ENCODE peak calls at places on chromosomes 13 and 19, in ten cellular contexts. L is A549, O is tibial nerve, R is transverse colon, I is K562, V is ovary, C is stomach, J is H1, S is sigmoid colon, G is HepG2. T is an unnamed sample.

GRCh38 chr13:99980201-99981114 is 1.1 kb upstream of the ZIC2 start:
- DNase-seq in L (no peak), O (no peak), R (peak; percentile 69), I (peak; percentile 85), V (peak; percentile 70), C (peak; percentile 69), J (peak; percentile 85), S (no peak), G (no peak), T (peak; percentile 42)

GRCh38 chr19:3370214-3370720 is 3.9 kb downstream of the NFIC start:
- DNase-seq in L (no peak), O (no peak), R (no peak), I (no peak), V (peak; percentile 74), C (no peak), J (no peak), S (peak; percentile 83), G (no peak), T (no peak)

GRCh38 chr13:40210865-40211585 is 455.4 kb downstream of the FOXO1 start:
- DNase-seq in L (no peak), O (no peak), R (no peak), I (no peak), V (no peak), C (no peak), J (no peak), S (no peak), G (no peak), T (no peak)

GRCh38 chr13:42996584-42996983 is 4.5 kb upstream of the EPSTI1 start:
- DNase-seq in L (peak; percentile 30), O (no peak), R (no peak), I (no peak), V (no peak), C (no peak), J (no peak), S (no peak), G (peak; percentile 9), T (no peak)

GRCh38 chr19:1032264-1032867 is 6.0 kb downstream of the CNN2 start:
- DNase-seq in L (no peak), O (no peak), R (no peak), I (no peak), V (no peak), C (no peak), J (no peak), S (no peak), G (no peak), T (no peak)

GRCh38 chr19:4983346-4984105 is 14.6 kb downstream of the KDM4B start:
- DNase-seq in L (no peak), O (no peak), R (no peak), I (no peak), V (peak; percentile 34), C (no peak), J (no peak), S (no peak), G (no peak), T (no peak)

GRCh38 chr19:29587518-29587986 is 18.5 kb upstream of the POP4 start:
- DNase-seq in L (no peak), O (no peak), R (peak; percentile 19), I (no peak), V (no peak), C (no peak), J (no peak), S (no peak), G (no peak), T (no peak)

GRCh38 chr13:109371066-109371465 is 415.3 kb downstream of the IRS2 start:
- DNase-seq in L (no peak), O (no peak), R (no peak), I (no peak), V (no peak), C (no peak), J (no peak), S (no peak), G (no peak), T (no peak)

GRCh38 chr13:30346159-30346788 is 38.9 kb upstream of the KATNAL1 start:
- DNase-seq in L (no peak), O (no peak), R (peak; percentile 75), I (no peak), V (no peak), C (peak; percentile 59), J (no peak), S (no peak), G (no peak), T (no peak)

GRCh38 chr19:19817357-19817756 is 4.2 kb downstream of the ZNF506 start:
- DNase-seq in L (no peak), O (no peak), R (no peak), I (no peak), V (no peak), C (no peak), J (no peak), S (no peak), G (no peak), T (no peak)

GRCh38 chr19:7456964-7457541 is 31.8 kb downstream of the PEX11G start:
- DNase-seq in L (no peak), O (no peak), R (no peak), I (no peak), V (no peak), C (no peak), J (no peak), S (no peak), G (no peak), T (no peak)

GRCh38 chr13:66933527-66933926 is 296.6 kb downstream of the PCDH9 start:
- DNase-seq in L (no peak), O (no peak), R (no peak), I (no peak), V (no peak), C (no peak), J (no peak), S (no peak), G (no peak), T (no peak)

GRCh38 chr13:66937423-66937822 is 292.7 kb downstream of the PCDH9 start:
- DNase-seq in L (no peak), O (no peak), R (no peak), I (peak; percentile 16), V (no peak), C (no peak), J (no peak), S (no peak), G (no peak), T (no peak)

DNA sequence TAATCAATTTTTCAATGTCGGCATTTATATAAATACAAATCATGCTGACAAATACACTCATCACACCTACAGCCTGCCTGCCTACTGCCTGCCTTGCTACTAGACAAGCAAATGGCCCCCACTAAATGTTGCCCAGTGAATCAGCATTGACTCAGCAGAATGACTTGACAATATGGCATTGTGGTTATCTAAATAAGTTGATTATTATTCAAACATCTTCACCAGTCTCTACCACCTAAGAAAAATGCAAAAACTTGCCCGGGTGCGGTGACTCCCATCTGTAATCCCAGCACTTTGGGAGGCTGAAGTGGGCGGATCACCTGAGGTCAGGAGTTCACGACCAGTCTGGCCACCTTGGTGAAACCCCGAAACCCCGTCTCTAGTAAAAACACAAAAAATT is 296.1 kb downstream of the PCDH9 start:
- DNase-seq in L (peak; percentile 15), O (no peak), R (no peak), I (peak; percentile 57), V (no peak), C (no peak), J (no peak), S (no peak), G (no peak), T (no peak)
- TF ChIP-seq EP300 in L (peak; percentile 41), O (no peak), R (no peak), I (no peak), V (no peak), C (no peak), J (no peak), S (no peak), G (no peak), T (no peak)

GRCh38 chr19:37009871-37010270 is 68.4 kb upstream of the ZNF420 start:
- DNase-seq in L (no peak), O (no peak), R (no peak), I (no peak), V (no peak), C (no peak), J (no peak), S (no peak), G (no peak), T (no peak)
- TF ChIP-seq CTCF in L (no peak), O (no peak), R (no peak), I (no peak), V (no peak), C (no peak), J (no peak), S (no peak), G (no peak), T (no peak)

GRCh38 chr13:33542309-33543088 is 256.9 kb upstream of the STARD13 start:
- DNase-seq in L (peak; percentile 73), O (peak; percentile 96), R (peak; percentile 99), I (peak; percentile 93), V (peak; percentile 100), C (peak; percentile 99), J (peak; percentile 95), S (peak; percentile 99), G (peak; percentile 96), T (peak; percentile 98)
- TF ChIP-seq POLR2A in L (peak; percentile 30), O (peak; percentile 90), R (peak; percentile 64), I (peak; percentile 67), V (peak; percentile 62), C (peak; percentile 28), J (peak; percentile 55), S (peak; percentile 54), G (peak; percentile 57), T (peak; percentile 49)

GRCh38 chr13:51156666-51157065 is 45.6 kb upstream of the C13orf42 start:
- DNase-seq in L (no peak), O (no peak), R (no peak), I (no peak), V (no peak), C (no peak), J (peak; percentile 37), S (no peak), G (no peak), T (no peak)

GRCh38 chr13:51153527-51153926 is 42.5 kb upstream of the C13orf42 start:
- DNase-seq in L (no peak), O (no peak), R (no peak), I (no peak), V (no peak), C (no peak), J (peak; percentile 40), S (no peak), G (no peak), T (no peak)

GRCh38 chr13:51152713-51153112 is 41.6 kb upstream of the C13orf42 start:
- DNase-seq in L (no peak), O (no peak), R (no peak), I (no peak), V (no peak), C (no peak), J (peak; percentile 42), S (no peak), G (no peak), T (no peak)

GRCh38 chr13:51151463-51151862 is 40.4 kb upstream of the C13orf42 start:
- DNase-seq in L (no peak), O (no peak), R (no peak), I (no peak), V (no peak), C (no peak), J (no peak), S (no peak), G (no peak), T (no peak)

DNA sequence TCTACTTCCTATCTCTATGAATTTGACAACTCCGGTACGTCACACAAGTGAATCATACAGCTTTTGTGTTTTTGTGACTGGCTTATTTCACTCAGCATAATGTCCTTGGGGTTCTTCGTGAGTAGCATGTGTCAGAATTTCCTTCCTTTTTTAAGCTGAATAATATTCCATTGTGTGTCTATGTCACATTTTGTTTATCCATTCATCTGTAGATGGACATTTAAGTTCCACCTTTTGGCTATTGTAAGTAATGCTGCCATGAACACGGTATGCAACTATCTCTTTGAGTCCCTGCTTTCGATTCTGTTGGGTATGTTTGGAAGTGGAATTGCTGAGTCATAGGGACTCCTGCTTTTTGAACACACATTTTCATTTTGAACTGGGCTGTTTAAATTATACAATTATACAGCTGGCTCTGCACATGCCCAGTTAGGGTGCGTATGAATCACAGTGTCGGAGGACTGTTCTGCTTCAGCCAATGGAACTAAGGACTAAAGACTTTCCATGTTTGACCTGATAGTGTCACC is 43.0 kb upstream of the C13orf42 start:
- DNase-seq in L (no peak), O (no peak), R (no peak), I (peak; percentile 9), V (no peak), C (no peak), J (peak; percentile 31), S (no peak), G (no peak), T (no peak)
- TF ChIP-seq EP300 in L (no peak), O (no peak), R (no peak), I (peak; percentile 21), V (no peak), C (no peak), J (no peak), S (no peak), G (no peak), T (no peak)

T was measured in upper lobe of left lung.